ENCODE peak calls at places on chromosomes 4 and X, in five cellular contexts. Y, T, Q, B and U are unnamed samples.

GRCh38 chr4:105605493-105605892 is 53.1 kb downstream of the ARHGEF38 start:
- DNase-seq in Y (no peak), T (no peak), Q (no peak), B (peak), U (no peak)

GRCh38 chrX:3204606-3205005 is 141.8 kb downstream of the MXRA5 start:
- DNase-seq in Y (no peak), T (no peak), Q (no peak), B (peak), U (no peak)

GRCh38 chrX:119677654-119677981 is 15.3 kb downstream of the SEPTIN6 start:
- DNase-seq in Y (no peak), T (no peak), Q (no peak), B (no peak), U (no peak)

GRCh38 chr4:41319553-41319952 is 62.8 kb downstream of the UCHL1 start:
- DNase-seq in Y (peak), T (no peak), Q (no peak), B (no peak), U (no peak)

GRCh38 chrX:11792461-11793421 is 34.7 kb downstream of the MSL3 start:
- DNase-seq in Y (peak), T (no peak), Q (peak), B (no peak), U (no peak)

GRCh38 chrX:49627030-49627777 is 28.4 kb downstream of the GAGE1 start:
- DNase-seq in Y (peak), T (no peak), Q (peak), B (no peak), U (no peak)

GRCh38 chrX:121356139-121356849 is 308.9 kb downstream of the GLUD2 start:
- DNase-seq in Y (no peak), T (no peak), Q (no peak), B (no peak), U (no peak)

GRCh38 chr4:7854697-7855370 is 84.8 kb downstream of the AFAP1 start:
- DNase-seq in Y (no peak), T (no peak), Q (no peak), B (no peak), U (no peak)

GRCh38 chr4:182015893-182016292 is 227.3 kb upstream of the TENM3 start:
- DNase-seq in Y (peak), T (no peak), Q (no peak), B (no peak), U (no peak)

GRCh38 chrX:40012800-40013682 is 84.7 kb downstream of the BCOR start:
- DNase-seq in Y (peak), T (no peak), Q (peak), B (peak), U (peak)

GRCh38 chrX:15674514-15674898 is 9.9 kb upstream of the CLTRN start:
- DNase-seq in Y (peak), T (no peak), Q (peak), B (peak), U (peak)

GRCh38 chr4:84928089-84928488 is 38.4 kb downstream of the WDFY3 start:
- DNase-seq in Y (no peak), T (no peak), Q (no peak), B (no peak), U (no peak)

GRCh38 chrX:5278908-5279307 is 949.8 kb downstream of the NLGN4X start:
- DNase-seq in Y (no peak), T (no peak), Q (no peak), B (no peak), U (no peak)

GRCh38 chr4:128565565-128566186 is 243.8 kb upstream of the JADE1 start:
- DNase-seq in Y (peak), T (peak), Q (peak), B (peak), U (peak)

GRCh38 chr4:55561884-55562283 is 15.2 kb upstream of the CLOCK start:
- DNase-seq in Y (no peak), T (no peak), Q (peak), B (no peak), U (no peak)

GRCh38 chrX:48945517-48946348 is 11.7 kb downstream of the OTUD5 start:
- DNase-seq in Y (peak), T (no peak), Q (peak), B (peak), U (peak)

GRCh38 chrX:104411800-104412199 is 154.2 kb upstream of the IL1RAPL2 start:
- DNase-seq in Y (no peak), T (no peak), Q (no peak), B (no peak), U (no peak)

GRCh38 chr4:651884-652642 is 22.0 kb downstream of the ATP5ME start:
- DNase-seq in Y (no peak), T (no peak), Q (no peak), B (no peak), U (no peak)

GRCh38 chr4:170529760-170530440 is 440.1 kb upstream of the AADAT start:
- DNase-seq in Y (no peak), T (no peak), Q (no peak), B (no peak), U (no peak)

GRCh38 chr4:116926631-116927295 is 158.6 kb downstream of the TRAM1L1 start:
- DNase-seq in Y (no peak), T (no peak), Q (no peak), B (no peak), U (no peak)
- TF ChIP-seq CTCF in Y (no peak), T (peak), Q (no peak), B (no peak), U (no peak)

DNA sequence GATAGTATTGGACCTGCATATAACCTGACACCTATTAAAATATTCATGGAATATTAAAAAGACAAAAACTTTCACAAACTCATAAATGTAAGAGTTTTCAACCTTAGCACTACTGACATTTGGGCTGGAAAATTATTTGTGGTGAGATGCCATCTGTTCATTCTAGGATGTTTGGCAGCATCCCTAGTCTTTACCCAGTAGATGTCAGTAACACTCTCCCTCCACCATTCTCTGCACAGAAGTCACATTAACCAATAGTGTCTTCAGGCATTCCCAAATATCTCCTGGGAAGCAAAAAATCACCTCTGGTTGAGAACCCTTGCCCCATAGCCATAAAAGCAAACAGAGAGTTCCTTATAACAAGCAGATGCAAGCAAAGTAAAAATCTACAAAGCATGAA is 41.4 kb upstream of the NDST4 start:
- DNase-seq in Y (no peak), T (no peak), Q (no peak), B (no peak), U (no peak)
- TF ChIP-seq CTCF in Y (no peak), T (no peak), Q (no peak), B (no peak), U (no peak)

GRCh38 chr4:153684182-153685073 is at the start of gene TLR2:
- DNase-seq in Y (no peak), T (peak), Q (peak), B (no peak), U (peak)
- TF ChIP-seq CTCF in Y (no peak), T (peak), Q (no peak), B (no peak), U (no peak)

GRCh38 chr4:94285666-94286065 is 57.0 kb downstream of the HPGDS start:
- DNase-seq in Y (no peak), T (no peak), Q (no peak), B (no peak), U (no peak)

GRCh38 chr4:94284889-94285288 is 57.7 kb downstream of the HPGDS start:
- DNase-seq in Y (no peak), T (no peak), Q (no peak), B (no peak), U (no peak)

GRCh38 chr4:94290245-94290644 is 52.4 kb downstream of the HPGDS start:
- DNase-seq in Y (peak), T (no peak), Q (no peak), B (no peak), U (no peak)
- TF ChIP-seq CTCF in Y (no peak), T (peak), Q (no peak), B (peak), U (peak)

GRCh38 chrX:47644557-47645091 is 5.7 kb downstream of the ELK1 start:
- DNase-seq in Y (peak), T (no peak), Q (no peak), B (peak), U (no peak)
- TF ChIP-seq CTCF in Y (peak), T (peak), Q (no peak), B (peak), U (peak)